ENCODE peak calls at places on chromosomes 2 and 18, in nine cellular contexts. E, B, U, P, O, F, Z, N and C are unnamed samples. For H3K4me1, the result is how much of the 10 kb centered on the place peaks cover.

GRCh38 chr2:187462839-187463238 is 14.8 kb upstream of the CALCRL start:
- DNase-seq in B (no peak), E (no peak), N (no peak), P (no peak), U (no peak), O (no peak), F (no peak), Z (no peak), C (no peak)

GRCh38 chr18:76756491-76757288 is 65.7 kb upstream of the ZNF236 start:
- DNase-seq in P (no peak), Z (peak), E (no peak), O (no peak), U (peak), N (no peak), B (no peak), F (no peak), C (no peak)

GRCh38 chr2:98357856-98358255 is 11.6 kb downstream of the CNGA3 start:
- DNase-seq in O (no peak), U (no peak), N (no peak), E (no peak), Z (no peak), F (no peak), B (no peak), P (no peak), C (no peak)

GRCh38 chr18:69158949-69159348 is 241.7 kb upstream of the DOK6 start:
- DNase-seq in B (no peak), P (no peak), Z (no peak), N (no peak), U (no peak), O (no peak), F (no peak), E (no peak), C (no peak)

GRCh38 chr18:61893304-61893970 is 630 bp upstream of the RNF152 start:
- DNase-seq in P (peak), N (peak), F (peak), B (no peak), U (peak), Z (peak), E (peak), O (peak), C (peak)

GRCh38 chr2:166372046-166372445 is 3.7 kb downstream of the SCN9A start:
- DNase-seq in F (no peak), N (peak), Z (peak), O (no peak), P (no peak), U (no peak), B (no peak), E (no peak), C (no peak)

GRCh38 chr2:6510547-6510946 is 355.2 kb downstream of the CMPK2 start:
- DNase-seq in U (no peak), O (no peak), N (no peak), P (no peak), B (no peak), F (no peak), Z (no peak), E (no peak), C (no peak)

GRCh38 chr2:9000442-9000841 is 3.0 kb downstream of the MBOAT2 start:
- DNase-seq in E (no peak), Z (no peak), P (no peak), B (no peak), O (no peak), F (no peak), N (no peak), U (no peak), C (no peak)

GRCh38 chr2:233261819-233262555 is 10.5 kb downstream of the ATG16L1 start:
- DNase-seq in B (no peak), P (no peak), Z (no peak), F (no peak), U (no peak), O (no peak), E (no peak), N (no peak), C (no peak)

GRCh38 chr18:62802523-62802922 is 87.2 kb downstream of the PHLPP1 start:
- DNase-seq in B (peak), Z (no peak), N (no peak), O (no peak), P (no peak), U (no peak), F (no peak), E (no peak), C (peak)

GRCh38 chr2:12267042-12267441 is 449.7 kb upstream of the TRIB2 start:
- DNase-seq in F (no peak), Z (no peak), E (no peak), N (no peak), B (no peak), U (no peak), P (no peak), O (no peak), C (no peak)

GRCh38 chr2:124822516-124822915 is 797.4 kb downstream of the CNTNAP5 start:
- DNase-seq in P (no peak), E (no peak), Z (no peak), U (no peak), N (peak), F (no peak), O (no peak), B (no peak), C (no peak)

GRCh38 chr2:144705328-144706245 is 185.7 kb upstream of the ZEB2 start:
- DNase-seq in U (no peak), P (no peak), B (no peak), N (peak), F (no peak), Z (no peak), E (no peak), O (no peak), C (no peak)

GRCh38 chr18:32139835-32140283 is 48.2 kb downstream of the RNF138 start:
- DNase-seq in E (no peak), F (no peak), Z (no peak), O (no peak), U (no peak), B (no peak), N (no peak), P (no peak), C (no peak)

GRCh38 chr2:38702413-38702812 is 36.5 kb downstream of the GALM start:
- DNase-seq in P (no peak), Z (peak), F (no peak), B (no peak), O (no peak), U (no peak), N (peak), E (no peak), C (no peak)

GRCh38 chr18:75215663-75216062 is 5.1 kb downstream of the TSHZ1 start:
- DNase-seq in U (no peak), E (no peak), F (no peak), N (no peak), P (no peak), B (no peak), O (no peak), Z (no peak), C (no peak)

GRCh38 chr2:167005096-167005495 is 116.8 kb downstream of the XIRP2 start:
- DNase-seq in O (no peak), U (no peak), F (no peak), E (no peak), Z (no peak), B (no peak), P (no peak), N (peak), C (no peak)

GRCh38 chr2:148992448-148992847 is 46.1 kb upstream of the LYPD6B start:
- DNase-seq in U (no peak), O (no peak), P (no peak), Z (no peak), B (no peak), E (no peak), N (no peak), F (no peak), C (no peak)

GRCh38 chr2:166373951-166374350 is 1.8 kb downstream of the SCN9A start:
- DNase-seq in U (no peak), O (peak), Z (peak), F (no peak), B (no peak), E (no peak), N (peak), P (no peak), C (no peak)

GRCh38 chr2:219274392-219274921 is 4.7 kb upstream of the DNAJB2 start:
- DNase-seq in Z (peak), B (no peak), N (peak), F (no peak), O (no peak), P (peak), U (no peak), E (no peak), C (no peak)

GRCh38 chr2:128292599-128293425 is 25.9 kb downstream of the HS6ST1 start:
- DNase-seq in U (no peak), Z (no peak), E (no peak), P (no peak), F (no peak), B (no peak), N (no peak), O (no peak), C (no peak)

GRCh38 chr2:142603761-142604160 is 273.7 kb upstream of the KYNU start:
- DNase-seq in O (no peak), P (no peak), U (no peak), B (no peak), Z (no peak), N (no peak), E (no peak), F (no peak), C (no peak)

GRCh38 chr2:232327089-232328037 is 51.2 kb upstream of the ALPP start:
- DNase-seq in E (peak), P (peak), Z (peak), B (peak), U (peak), F (peak), N (peak), O (peak), C (peak)

GRCh38 chr2:170092475-170092874 is 85.5 kb upstream of the MYO3B start:
- DNase-seq in F (no peak), Z (no peak), B (no peak), P (no peak), U (no peak), E (no peak), N (peak), O (no peak), C (no peak)

GRCh38 chr18:70384181-70384790 is 95.4 kb downstream of the SOCS6 start:
- DNase-seq in Z (peak), O (no peak), U (no peak), P (no peak), E (no peak), B (no peak), F (no peak), N (peak), C (no peak)

GRCh38 chr18:3248670-3249359 is 1.2 kb downstream of the MYL12A start:
- DNase-seq in F (no peak), O (peak), B (peak), N (peak), Z (peak), P (no peak), U (no peak), E (peak), C (no peak)

GRCh38 chr2:239186516-239186915 is 214.3 kb downstream of the HDAC4 start:
- DNase-seq in N (no peak), F (peak), E (no peak), O (no peak), U (peak), B (no peak), Z (no peak), P (peak), C (no peak)

GRCh38 chr2:144322379-144322778 is 197.5 kb downstream of the ZEB2 start:
- DNase-seq in P (no peak), O (no peak), E (no peak), U (no peak), B (no peak), Z (no peak), N (no peak), F (no peak), C (no peak)

GRCh38 chr2:112996635-112997034 is 8.6 kb upstream of the IL36A start:
- DNase-seq in Z (no peak), P (no peak), F (no peak), E (no peak), U (no peak), O (peak), B (peak), N (no peak), C (peak)

GRCh38 chr2:27636766-27637165 is 7.9 kb downstream of the GPN1 start:
- DNase-seq in N (peak), F (no peak), Z (no peak), B (no peak), E (no peak), P (no peak), U (no peak), O (no peak), C (no peak)

GRCh38 chr2:96788393-96789244 is 27.4 kb upstream of the CNNM3 start:
- DNase-seq in E (no peak), U (peak), F (peak), B (no peak), Z (peak), N (peak), P (no peak), O (no peak), C (peak)

GRCh38 chr2:28678944-28679343 is 72.7 kb upstream of the PPP1CB start:
- DNase-seq in P (no peak), O (no peak), N (no peak), F (no peak), B (no peak), U (no peak), Z (no peak), E (no peak), C (no peak)
- H3K4me1 ChIP-seq in P (under half), O (under half), N (under half), F (under half), B (under half), U (under half), Z (under half), E (under half), C (under half)

DNA sequence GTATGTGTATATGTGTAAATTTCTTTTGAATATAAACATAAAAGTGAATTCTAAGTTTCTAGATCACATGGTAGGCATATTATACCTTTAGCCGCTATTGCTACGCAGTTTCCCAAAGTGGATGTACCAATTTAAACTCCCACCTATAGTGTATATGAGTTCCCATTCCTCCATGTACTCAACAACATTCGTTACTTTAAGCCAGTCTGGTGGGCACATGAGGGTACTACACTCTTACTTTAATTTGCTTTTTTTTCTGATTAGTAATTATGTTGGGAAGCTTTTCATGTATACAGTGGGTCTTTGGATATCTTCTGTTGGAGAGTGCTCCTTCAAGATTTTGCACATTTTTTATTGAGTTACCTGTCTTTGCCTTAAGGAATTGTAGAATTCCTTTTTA is 683.8 kb downstream of the ERBB4 start:
- DNase-seq in P (no peak), F (no peak), N (no peak), Z (no peak), U (no peak), E (no peak), O (no peak), B (no peak), C (no peak)
- TF ChIP-seq CTCF in P (no peak), F (no peak), N (no peak), Z (no peak), U (no peak), E (peak), O (no peak), B (no peak), C (no peak)

DNA sequence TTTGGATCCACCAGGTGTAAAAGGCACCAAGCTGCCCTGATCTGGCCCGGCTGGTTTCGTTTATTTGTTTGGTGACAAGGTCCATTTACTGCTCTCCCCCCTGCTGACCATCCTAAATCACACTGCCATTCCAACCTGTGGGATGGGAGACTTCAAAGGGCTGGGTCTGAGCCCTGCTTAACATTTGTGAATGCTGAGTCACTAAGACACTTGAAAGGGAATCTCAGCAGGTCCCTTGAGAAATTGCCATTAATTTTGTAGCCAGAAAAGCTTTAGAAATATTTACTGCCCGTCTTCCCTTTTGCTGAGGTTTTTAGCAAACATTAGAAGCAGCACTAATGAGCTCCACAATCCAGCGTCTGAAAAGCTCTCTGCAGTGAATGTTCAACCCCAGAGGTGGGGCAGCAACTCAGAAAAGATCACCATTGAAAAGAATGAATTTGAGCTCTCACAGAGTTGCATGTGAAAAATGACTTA is 133.8 kb downstream of the ARL4C start:
- DNase-seq in U (no peak), B (no peak), P (no peak), E (peak), N (no peak), F (no peak), Z (peak), O (no peak), C (no peak)
- H3K4me3 ChIP-seq in U (no peak), B (no peak), P (no peak), E (peak), N (no peak), F (no peak), Z (no peak), O (no peak), C (no peak)

DNA sequence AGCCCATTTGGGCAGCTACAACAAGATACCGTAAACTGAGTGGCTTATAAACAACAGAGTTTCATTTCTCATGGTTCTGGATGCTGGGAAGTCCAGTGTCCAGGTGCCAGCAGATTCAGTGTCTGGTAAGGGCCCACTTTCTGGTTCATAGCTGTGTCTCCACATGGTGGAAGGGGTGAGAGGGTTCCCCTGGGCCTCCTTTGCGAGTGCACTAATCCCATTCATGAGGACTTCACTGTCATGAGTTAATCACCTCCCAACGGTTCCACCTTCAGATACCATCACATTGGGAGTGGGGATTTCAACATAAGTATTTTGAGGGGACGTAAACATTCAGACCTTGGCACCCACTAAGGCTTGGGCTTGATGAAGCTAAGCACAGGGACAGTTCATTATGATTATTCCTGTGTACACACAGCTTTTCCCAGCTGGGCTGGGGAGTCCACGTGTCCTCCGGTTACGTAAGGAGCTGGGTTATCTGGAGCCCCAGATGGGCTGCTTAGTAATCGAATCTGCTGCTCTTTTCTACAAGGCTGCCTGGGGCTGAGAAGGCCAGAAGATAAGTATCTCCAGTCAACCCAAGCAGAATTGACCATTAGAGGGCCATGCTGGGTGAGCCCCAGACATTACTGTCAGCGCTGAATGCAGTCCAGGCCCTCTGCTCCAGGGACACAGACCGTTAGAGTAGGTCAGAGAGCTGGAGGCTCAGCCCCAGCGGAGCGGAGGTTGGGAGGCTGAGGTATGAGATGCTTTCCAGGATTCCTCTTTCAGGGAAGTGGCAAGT is 42.7 kb downstream of the EPAS1 start:
- DNase-seq in O (no peak), F (peak), E (no peak), N (peak), Z (peak), U (no peak), P (no peak), B (no peak), C (no peak)
- H3K4me1 ChIP-seq in O (under half), F (under half), E (under half), N (under half), Z (half or more), U (under half), P (half or more), B (under half), C (under half)

GRCh38 chr2:15472133-15472532 is 89.0 kb downstream of the NBAS start:
- DNase-seq in O (no peak), N (no peak), P (no peak), U (no peak), B (no peak), Z (peak), E (no peak), F (no peak), C (no peak)

GRCh38 chr2:15471606-15472005 is 89.5 kb downstream of the NBAS start:
- DNase-seq in U (no peak), Z (no peak), E (no peak), N (no peak), P (no peak), O (no peak), B (no peak), F (no peak), C (no peak)
- TF ChIP-seq CTCF in U (no peak), Z (no peak), E (no peak), N (no peak), P (no peak), O (no peak), B (no peak), F (no peak), C (no peak)

DNA sequence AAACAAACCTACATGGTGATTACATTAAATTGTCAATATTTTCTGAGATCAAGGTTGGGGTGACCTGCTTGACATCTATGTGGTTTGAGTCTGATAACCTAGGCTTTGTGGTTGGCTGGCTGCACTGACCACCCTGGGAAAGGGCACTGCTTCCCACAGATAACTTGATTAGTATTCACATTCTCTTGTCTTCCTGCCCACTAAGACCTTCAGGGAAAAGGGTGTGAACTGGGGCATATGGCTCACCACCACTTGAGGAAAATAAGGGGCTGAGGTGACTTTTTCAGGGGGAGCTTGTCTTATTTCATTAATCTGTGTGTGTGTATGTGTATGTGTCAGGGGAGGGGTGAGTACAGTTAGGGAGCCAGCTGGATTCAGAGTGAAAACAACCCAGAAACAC is 1.5 kb downstream of the SMYD1 start:
- DNase-seq in U (no peak), E (no peak), N (no peak), F (no peak), O (no peak), P (no peak), B (no peak), Z (no peak), C (no peak)
- H3K4me3 ChIP-seq in U (peak), E (no peak), N (no peak), F (no peak), O (no peak), P (no peak), B (no peak), Z (no peak), C (no peak)

GRCh38 chr18:23453657-23454011 is 547 bp downstream of the RIOK3 start:
- DNase-seq in P (no peak), E (no peak), U (no peak), F (no peak), B (peak), Z (peak), O (no peak), N (peak), C (no peak)

GRCh38 chr18:23460285-23461273 is 7.5 kb downstream of the RIOK3 start:
- DNase-seq in E (no peak), O (no peak), B (no peak), P (no peak), U (no peak), F (no peak), Z (peak), N (no peak), C (peak)

GRCh38 chr18:23459530-23459921 is 6.4 kb downstream of the RIOK3 start:
- DNase-seq in Z (no peak), U (no peak), N (no peak), O (no peak), F (no peak), P (no peak), B (no peak), E (no peak), C (no peak)

GRCh38 chr18:23458830-23459529 is 5.9 kb downstream of the RIOK3 start:
- DNase-seq in N (no peak), Z (no peak), U (no peak), F (no peak), O (no peak), B (no peak), P (no peak), E (no peak), C (no peak)

DNA sequence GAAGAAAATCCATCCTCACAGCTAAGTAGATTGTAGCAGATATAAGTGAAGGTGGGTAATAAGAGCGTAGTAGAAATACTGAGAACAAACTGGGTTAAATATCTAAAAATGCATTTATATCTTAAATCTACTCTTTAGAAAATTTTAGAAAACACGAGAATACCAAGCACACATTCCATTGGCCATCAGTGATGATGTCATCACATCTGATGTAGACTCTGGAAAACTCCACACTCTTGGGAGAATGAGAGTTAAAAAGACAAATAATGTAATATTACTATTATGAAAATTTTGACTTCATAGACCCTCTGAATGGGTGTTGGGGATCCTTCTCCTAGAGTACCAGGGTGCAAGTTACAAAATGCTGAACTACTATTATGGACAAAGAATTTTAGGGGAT is 3.7 kb downstream of the RIOK3 start:
- DNase-seq in B (no peak), E (no peak), F (no peak), P (no peak), N (no peak), Z (no peak), U (no peak), O (no peak), C (no peak)
- H3K4me1 ChIP-seq in B (under half), E (under half), F (half or more), P (half or more), N (under half), Z (under half), U (under half), O (under half), C (half or more)